ENCODE peak calls at places on chromosomes 3 and 15, in ten cellular contexts. L is neural progenitor cell, Q is tibial artery, I is brain microvascular endothelial cell, M is WTC11, S is tibial nerve, A is kidney, Z is NB4, R is astrocyte of the cerebellum, T is BJ. Y is an unnamed sample.

GRCh38 chr3:111936191-111936841 is 42.5 kb upstream of the ABHD10 start:
- DNase-seq in L (no peak), Q (no peak), I (peak; percentile 36), M (no peak), S (no peak), A (no peak), Z (no peak), R (peak; percentile 28), T (peak; percentile 90), Y (no peak)

GRCh38 chr15:80180468-80180867 is 27.7 kb downstream of the FAH start:
- DNase-seq in L (no peak), Q (no peak), I (no peak), M (no peak), S (no peak), A (no peak), Z (no peak), R (no peak), T (no peak), Y (no peak)

GRCh38 chr15:91908401-91908800 is 54.9 kb downstream of the SLCO3A1 start:
- DNase-seq in L (no peak), Q (no peak), I (no peak), M (no peak), S (no peak), A (no peak), Z (peak; percentile 14), R (no peak), T (peak; percentile 3), Y (no peak)

GRCh38 chr3:81910244-81910852 is 148.9 kb upstream of the GBE1 start:
- DNase-seq in L (peak; percentile 69), Q (no peak), I (peak; percentile 8), M (peak; percentile 15), S (peak; percentile 17), A (no peak), Z (peak; percentile 55), R (peak; percentile 3), T (no peak), Y (no peak)

GRCh38 chr3:152968388-152969024 is 133.6 kb downstream of the P2RY1 start:
- DNase-seq in L (no peak), Q (no peak), I (peak; percentile 31), M (no peak), S (no peak), A (no peak), Z (no peak), R (no peak), T (no peak), Y (no peak)

GRCh38 chr3:132237652-132238032 is 79.6 kb upstream of the ACP3 start:
- DNase-seq in L (no peak), Q (no peak), I (no peak), M (no peak), S (no peak), A (no peak), Z (no peak), R (no peak), T (no peak), Y (no peak)

GRCh38 chr3:159565313-159565712 is 423.3 kb upstream of the IL12A start:
- DNase-seq in L (no peak), Q (no peak), I (no peak), M (no peak), S (no peak), A (no peak), Z (no peak), R (no peak), T (no peak), Y (no peak)

GRCh38 chr15:68143129-68143528 is 62.0 kb downstream of the CALML4 start:
- DNase-seq in L (no peak), Q (no peak), I (no peak), M (no peak), S (no peak), A (no peak), Z (no peak), R (no peak), T (no peak), Y (no peak)

GRCh38 chr3:41600616-41601015 is 361.3 kb downstream of the ULK4 start:
- DNase-seq in L (no peak), Q (no peak), I (no peak), M (no peak), S (no peak), A (no peak), Z (no peak), R (peak; percentile 16), T (no peak), Y (no peak)

GRCh38 chr15:65377976-65378366 is at the start of gene IGDCC3:
- DNase-seq in L (peak; percentile 97), Q (no peak), I (no peak), M (peak; percentile 84), S (no peak), A (no peak), Z (no peak), R (no peak), T (no peak), Y (peak; percentile 73)

GRCh38 chr3:38224357-38224756 is 41.3 kb upstream of the SLC22A13 start:
- DNase-seq in L (no peak), Q (no peak), I (no peak), M (no peak), S (no peak), A (no peak), Z (no peak), R (no peak), T (no peak), Y (no peak)

GRCh38 chr15:83380682-83381081 is 66.5 kb upstream of the SH3GL3 start:
- DNase-seq in L (peak; percentile 44), Q (no peak), I (peak; percentile 6), M (peak; percentile 34), S (no peak), A (no peak), Z (peak; percentile 50), R (no peak), T (no peak), Y (no peak)
- TF ChIP-seq CTCF in L (peak; percentile 43), Q (no peak), I (peak; percentile 47), M (no peak), S (no peak), A (peak; percentile 35), Z (peak; percentile 36), R (no peak), T (peak; percentile 33), Y (peak; percentile 58)

DNA sequence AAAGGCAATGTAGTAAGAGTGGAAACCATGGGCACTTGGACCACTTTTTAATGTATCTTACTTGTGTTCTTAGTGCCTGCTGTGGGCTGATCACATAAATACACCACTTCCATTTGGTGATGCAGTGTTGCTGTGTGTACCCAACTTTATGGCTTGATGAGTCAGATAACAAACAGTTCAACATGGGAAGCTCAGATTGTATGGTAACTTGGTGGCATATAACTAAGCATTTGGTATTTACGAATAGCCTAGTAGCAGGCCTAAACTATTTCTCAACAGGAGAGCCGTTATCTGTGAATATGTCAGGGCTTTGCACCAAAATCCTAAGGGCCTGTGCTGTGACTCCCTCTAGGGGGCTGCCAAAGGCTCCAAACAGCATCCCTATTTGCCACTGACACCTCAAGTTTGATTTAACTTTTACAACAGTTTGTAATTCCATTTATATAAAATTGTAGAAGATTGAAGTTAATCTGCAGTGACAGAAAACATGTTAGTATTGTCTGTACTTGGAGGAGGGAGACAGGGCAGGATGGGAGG is 640.4 kb upstream of the CADM2 start:
- DNase-seq in L (peak; percentile 30), Q (no peak), I (no peak), M (peak; percentile 19), S (no peak), A (no peak), Z (no peak), R (no peak), T (no peak), Y (no peak)
- TF ChIP-seq CTCF in L (peak; percentile 54), Q (no peak), I (no peak), M (no peak), S (no peak), A (no peak), Z (no peak), R (no peak), T (no peak), Y (peak; percentile 15)

GRCh38 chr3:113221703-113222257 is 10.4 kb downstream of the BOC start:
- DNase-seq in L (no peak), Q (no peak), I (no peak), M (no peak), S (no peak), A (no peak), Z (no peak), R (no peak), T (no peak), Y (no peak)
- TF ChIP-seq CTCF in L (no peak), Q (no peak), I (no peak), M (no peak), S (no peak), A (no peak), Z (no peak), R (no peak), T (no peak), Y (no peak)

GRCh38 chr15:69304176-69304533 is 5.4 kb downstream of the PAQR5 start:
- DNase-seq in L (no peak), Q (no peak), I (peak; percentile 82), M (no peak), S (no peak), A (peak; percentile 43), Z (peak; percentile 72), R (no peak), T (peak; percentile 26), Y (no peak)

GRCh38 chr15:69305204-69305931 is 6.7 kb downstream of the PAQR5 start:
- DNase-seq in L (no peak), Q (no peak), I (peak; percentile 84), M (no peak), S (no peak), A (peak; percentile 94), Z (peak; percentile 86), R (no peak), T (peak; percentile 75), Y (no peak)

GRCh38 chr15:69305933-69306568 is 7.3 kb downstream of the PAQR5 start:
- DNase-seq in L (no peak), Q (no peak), I (no peak), M (no peak), S (no peak), A (no peak), Z (no peak), R (no peak), T (no peak), Y (no peak)

GRCh38 chr15:69302929-69303328 is 4.2 kb downstream of the PAQR5 start:
- DNase-seq in L (no peak), Q (no peak), I (no peak), M (no peak), S (no peak), A (no peak), Z (no peak), R (no peak), T (no peak), Y (no peak)

GRCh38 chr15:69303337-69304175 is 4.8 kb downstream of the PAQR5 start:
- DNase-seq in L (peak; percentile 38), Q (no peak), I (no peak), M (no peak), S (no peak), A (peak; percentile 37), Z (peak; percentile 30), R (no peak), T (no peak), Y (no peak)
- TF ChIP-seq CTCF in L (peak; percentile 48), Q (no peak), I (no peak), M (peak; percentile 29), S (no peak), A (no peak), Z (peak; percentile 32), R (no peak), T (peak; percentile 6), Y (peak; percentile 45)

GRCh38 chr15:66685638-66686150 is 16.3 kb upstream of the SMAD6 start:
- DNase-seq in L (no peak), Q (no peak), I (peak; percentile 20), M (no peak), S (no peak), A (no peak), Z (no peak), R (no peak), T (no peak), Y (no peak)
- TF ChIP-seq CTCF in L (peak; percentile 24), Q (no peak), I (peak; percentile 41), M (no peak), S (peak; percentile 5), A (no peak), Z (peak; percentile 16), R (peak; percentile 47), T (peak; percentile 36), Y (peak; percentile 73)

Y was measured in chondrocyte.